ENCODE peak calls at places on chromosome 1, in five cellular contexts. X is nephron progenitor cell; L is MM.1S; O is AG04450; M is CD8-positive, alpha-beta T cell. W is an unnamed sample.

GRCh38 chr1:181083842-181084605 is 4.5 kb upstream of the IER5 start:
- DNase-seq in X (no peak), L (peak), O (no peak), M (peak), W (peak)

GRCh38 chr1:245181123-245181522 is 26.3 kb downstream of the KIF26B start:
- DNase-seq in X (no peak), L (no peak), O (no peak), M (no peak), W (no peak)

GRCh38 chr1:198771562-198772153 is 132.8 kb downstream of the PTPRC start:
- DNase-seq in X (peak), L (peak), O (peak), M (no peak), W (peak)

GRCh38 chr1:207414606-207415108 is 39.5 kb upstream of the CR2 start:
- DNase-seq in X (no peak), L (peak), O (no peak), M (no peak), W (peak)

GRCh38 chr1:179353546-179353945 is 12.2 kb upstream of the AXDND1 start:
- DNase-seq in X (no peak), L (no peak), O (peak), M (no peak), W (no peak)

GRCh38 chr1:218982482-218982881 is 191.2 kb upstream of the LYPLAL1 start:
- DNase-seq in X (no peak), L (no peak), O (no peak), M (no peak), W (no peak)

GRCh38 chr1:59022799-59023198 is 239.0 kb upstream of the JUN start:
- DNase-seq in X (no peak), L (no peak), O (no peak), M (no peak), W (no peak)

GRCh38 chr1:192983349-192983980 is 75.7 kb downstream of the UCHL5 start:
- DNase-seq in X (no peak), L (no peak), O (no peak), M (no peak), W (peak)

GRCh38 chr1:9539829-9540550 is 725 bp downstream of the SLC25A33 start:
- DNase-seq in X (peak), L (peak), O (no peak), M (peak), W (peak)

GRCh38 chr1:3644273-3644672 is 5.6 kb downstream of the WRAP73 start:
- DNase-seq in X (no peak), L (no peak), O (no peak), M (no peak), W (no peak)

GRCh38 chr1:112698366-112699310 is 8.3 kb downstream of the RHOC start:
- DNase-seq in X (no peak), L (no peak), O (no peak), M (no peak), W (no peak)

GRCh38 chr1:150053911-150054310 is 13.7 kb upstream of the VPS45 start:
- DNase-seq in X (no peak), L (no peak), O (no peak), M (no peak), W (no peak)

GRCh38 chr1:200048244-200048643 is 20.7 kb downstream of the NR5A2 start:
- DNase-seq in X (no peak), L (no peak), O (no peak), M (no peak), W (no peak)

GRCh38 chr1:64745181-64745985 is 508 bp downstream of the RAVER2 start:
- DNase-seq in X (peak), L (peak), O (no peak), M (peak), W (peak)

GRCh38 chr1:155173478-155174333 is at the start of gene TRIM46:
- DNase-seq in X (peak), L (no peak), O (no peak), M (peak), W (peak)

GRCh38 chr1:5370321-5370720 is 621.9 kb downstream of the NPHP4 start:
- DNase-seq in X (no peak), L (no peak), O (no peak), M (no peak), W (no peak)

GRCh38 chr1:54376085-54377039 is 29.8 kb downstream of the SSBP3 start:
- DNase-seq in X (no peak), L (peak), O (no peak), M (no peak), W (peak)

GRCh38 chr1:38527373-38527966 is 332.1 kb downstream of the RRAGC start:
- DNase-seq in X (no peak), L (peak), O (no peak), M (peak), W (peak)

GRCh38 chr1:85473390-85473789 is 8.4 kb upstream of the DDAH1 start:
- DNase-seq in X (no peak), L (no peak), O (no peak), M (no peak), W (no peak)

GRCh38 chr1:171985639-171986038 is 144.3 kb downstream of the DNM3 start:
- DNase-seq in X (no peak), L (no peak), O (no peak), M (no peak), W (no peak)

GRCh38 chr1:8239306-8240023 is 78.4 kb upstream of the SLC45A1 start:
- DNase-seq in X (peak), L (no peak), O (no peak), M (no peak), W (no peak)

GRCh38 chr1:164704954-164705353 is 146.0 kb downstream of the PBX1 start:
- DNase-seq in X (no peak), L (no peak), O (no peak), M (no peak), W (no peak)
- TF ChIP-seq CTCF in X (peak), L (peak), O (peak), M (no peak), W (no peak)

GRCh38 chr1:52973843-52974242 is 46.8 kb downstream of the SCP2 start:
- DNase-seq in X (no peak), L (no peak), O (no peak), M (no peak), W (no peak)

GRCh38 chr1:52967666-52968065 is 40.6 kb downstream of the SCP2 start:
- DNase-seq in X (no peak), L (no peak), O (no peak), M (no peak), W (no peak)

DNA sequence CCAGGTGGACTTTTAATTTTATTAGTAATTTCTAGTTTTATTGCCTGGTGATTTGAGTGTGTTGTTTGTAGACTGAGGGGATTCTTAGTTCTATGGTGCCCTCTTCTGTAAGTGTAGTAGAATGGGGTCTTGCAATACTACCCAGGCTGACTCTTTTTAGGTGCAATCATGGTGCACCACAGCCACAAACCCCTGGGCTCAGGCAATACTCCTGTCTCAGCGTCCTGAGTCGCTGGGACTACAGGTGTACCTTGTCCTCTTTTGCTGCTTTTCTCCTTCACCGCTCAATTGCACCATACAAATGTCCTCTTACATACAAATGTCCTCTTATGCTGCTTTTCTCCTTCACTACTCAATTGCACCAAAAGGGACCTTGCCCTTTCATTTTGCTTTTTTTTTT is 43.1 kb downstream of the SCP2 start:
- DNase-seq in X (no peak), L (no peak), O (no peak), M (no peak), W (no peak)
- TF ChIP-seq CTCF in X (no peak), L (no peak), O (peak), M (no peak), W (no peak)

DNA sequence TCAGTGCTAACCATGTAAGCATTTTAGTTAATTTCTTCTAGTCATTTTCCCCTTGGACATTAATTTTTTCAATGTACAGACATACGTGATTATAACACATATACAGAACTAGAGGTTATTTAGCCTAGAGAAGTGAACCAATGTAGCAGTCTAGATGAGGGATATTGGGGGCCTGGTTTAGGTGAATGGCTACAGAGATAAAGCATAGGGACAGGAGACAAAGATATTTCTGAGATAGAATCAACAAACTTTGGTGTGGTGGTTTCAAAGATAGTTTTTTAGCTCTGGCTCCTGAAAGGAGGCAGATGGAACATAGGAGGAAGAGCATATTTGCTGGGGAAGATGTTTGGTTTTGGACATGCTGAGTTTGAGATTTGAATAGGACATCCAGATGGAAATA is 23.0 kb downstream of the RLF start:
- DNase-seq in X (no peak), L (no peak), O (no peak), M (no peak), W (no peak)
- TF ChIP-seq CTCF in X (no peak), L (no peak), O (no peak), M (no peak), W (no peak)

DNA sequence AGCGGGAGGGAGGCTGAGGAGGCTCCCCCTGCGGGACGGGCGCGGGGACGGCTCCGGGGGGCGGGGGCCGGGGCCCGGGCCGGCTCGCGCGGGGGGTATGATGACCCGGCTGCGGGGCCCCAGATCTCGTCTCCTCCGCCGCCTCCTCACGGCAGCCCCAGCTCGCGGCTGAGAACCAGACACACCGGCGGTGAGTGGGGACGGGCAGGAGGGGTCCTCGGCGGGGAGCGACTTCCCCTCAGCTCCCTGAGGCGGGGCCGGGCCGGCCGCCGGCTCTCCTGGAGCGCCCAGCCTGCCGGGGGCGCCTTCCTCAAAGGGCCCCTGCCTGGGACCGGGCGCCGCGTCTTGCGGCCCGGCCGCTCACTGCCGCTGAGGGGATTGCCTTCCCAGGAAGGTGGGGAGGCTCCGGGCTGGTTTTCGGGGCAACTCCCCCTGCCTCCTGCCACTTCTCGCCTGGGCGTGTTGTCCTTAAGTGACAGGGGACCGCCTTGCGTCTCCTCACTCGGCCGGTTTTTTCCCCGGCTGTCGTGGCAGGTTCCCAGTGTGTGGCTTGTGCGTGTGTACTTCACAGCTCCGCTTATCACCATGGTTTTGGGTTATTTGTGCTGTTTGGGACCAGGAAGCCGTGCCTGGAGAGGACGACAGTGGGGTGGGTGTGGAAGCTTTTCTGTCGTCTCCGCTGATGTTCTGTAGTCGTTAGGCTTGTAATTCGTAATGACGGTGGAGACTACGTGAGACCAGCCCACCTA is 800 bp downstream of the HIPK1 start:
- DNase-seq in X (no peak), L (peak), O (no peak), M (peak), W (peak)
- TF ChIP-seq CTCF in X (no peak), L (no peak), O (no peak), M (no peak), W (peak)

DNA sequence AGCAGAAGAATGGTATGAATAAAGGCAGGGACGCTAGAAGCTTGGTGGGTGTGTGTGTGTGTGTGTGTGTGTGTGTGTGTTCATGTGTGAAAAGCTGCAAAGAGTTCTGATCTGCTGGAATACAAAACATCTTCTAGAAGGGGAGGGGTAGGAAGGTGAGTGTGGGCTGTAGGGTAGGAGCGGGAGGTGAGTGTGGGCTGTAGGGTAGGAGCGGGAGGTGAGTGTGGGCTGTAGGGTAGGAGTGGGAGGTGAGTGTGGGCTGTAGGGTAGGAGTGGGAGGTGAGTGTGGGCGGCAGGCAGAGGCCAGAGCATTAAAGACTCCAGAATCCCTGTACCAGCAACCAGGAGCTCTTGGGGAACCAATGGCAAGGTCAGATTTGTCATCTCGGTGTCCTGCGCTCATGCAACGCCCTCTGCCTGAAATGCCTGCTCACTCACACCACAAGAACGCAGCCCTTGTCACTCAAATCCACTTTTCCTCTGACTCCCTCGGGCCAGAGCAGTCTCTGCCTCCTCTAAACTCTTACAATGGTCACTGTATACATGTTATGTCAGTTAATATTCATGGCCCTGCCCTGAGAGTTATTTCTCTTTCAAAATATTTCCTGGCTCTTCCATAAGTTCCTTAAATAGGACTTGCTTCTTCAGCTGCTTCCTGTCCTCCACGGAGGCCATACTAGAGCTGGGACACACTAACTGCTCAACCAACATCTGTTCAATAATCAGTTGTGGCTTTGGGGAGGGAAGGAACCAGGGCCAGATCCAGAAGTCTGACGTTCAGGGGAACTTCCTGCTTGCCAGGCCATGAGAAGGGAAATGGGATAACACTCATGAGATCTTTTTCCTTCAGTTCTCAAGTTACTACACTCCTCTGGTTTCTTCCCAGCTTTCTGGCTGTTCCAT is 53.6 kb upstream of the ZNF644 start:
- DNase-seq in X (no peak), L (no peak), O (no peak), M (no peak), W (no peak)
- TF ChIP-seq CTCF in X (no peak), L (no peak), O (no peak), M (no peak), W (no peak)

DNA sequence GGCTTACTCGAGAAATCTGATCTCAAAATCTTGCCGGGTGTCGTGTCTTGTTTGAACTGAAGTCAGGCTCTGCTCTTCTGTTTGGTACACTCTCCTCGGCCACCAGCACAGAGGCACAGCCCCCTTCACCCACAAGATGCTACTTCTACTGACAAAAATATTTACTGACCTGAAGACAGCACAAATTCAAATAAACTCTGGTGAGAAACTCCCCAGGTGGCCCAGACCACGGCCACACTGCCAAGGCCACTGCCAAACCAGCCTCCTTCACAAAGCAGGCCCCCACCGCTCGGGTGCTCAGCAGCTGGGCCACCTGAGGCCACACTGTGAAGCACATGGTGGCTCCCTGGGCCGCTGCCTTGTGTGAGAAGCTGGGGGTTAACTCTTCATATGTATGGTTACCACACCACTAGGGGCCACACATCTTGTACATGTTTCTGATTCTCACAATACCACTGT is 80.6 kb downstream of the TGFBR3 start:
- DNase-seq in X (no peak), L (no peak), O (no peak), M (peak), W (no peak)
- TF ChIP-seq CTCF in X (no peak), L (no peak), O (no peak), M (no peak), W (no peak)

GRCh38 chr1:230760360-230760827 is 13.2 kb downstream of the CAPN9 start:
- DNase-seq in X (no peak), L (no peak), O (no peak), M (no peak), W (no peak)
- TF ChIP-seq CTCF in X (no peak), L (no peak), O (no peak), M (no peak), W (no peak)

GRCh38 chr1:2544875-2545638 is 11.1 kb upstream of the TNFRSF14 start:
- DNase-seq in X (no peak), L (no peak), O (no peak), M (no peak), W (no peak)

GRCh38 chr1:2547210-2548067 is 8.7 kb upstream of the TNFRSF14 start:
- DNase-seq in X (no peak), L (peak), O (no peak), M (peak), W (peak)

GRCh38 chr1:2548068-2548589 is 8.0 kb upstream of the TNFRSF14 start:
- DNase-seq in X (peak), L (peak), O (no peak), M (peak), W (peak)

GRCh38 chr1:2545754-2546514 is 10.2 kb upstream of the TNFRSF14 start:
- DNase-seq in X (peak), L (peak), O (no peak), M (peak), W (peak)

GRCh38 chr1:2546515-2547209 is 9.5 kb upstream of the TNFRSF14 start:
- DNase-seq in X (peak), L (peak), O (no peak), M (peak), W (peak)
- TF ChIP-seq CTCF in X (no peak), L (no peak), O (no peak), M (no peak), W (no peak)

DNA sequence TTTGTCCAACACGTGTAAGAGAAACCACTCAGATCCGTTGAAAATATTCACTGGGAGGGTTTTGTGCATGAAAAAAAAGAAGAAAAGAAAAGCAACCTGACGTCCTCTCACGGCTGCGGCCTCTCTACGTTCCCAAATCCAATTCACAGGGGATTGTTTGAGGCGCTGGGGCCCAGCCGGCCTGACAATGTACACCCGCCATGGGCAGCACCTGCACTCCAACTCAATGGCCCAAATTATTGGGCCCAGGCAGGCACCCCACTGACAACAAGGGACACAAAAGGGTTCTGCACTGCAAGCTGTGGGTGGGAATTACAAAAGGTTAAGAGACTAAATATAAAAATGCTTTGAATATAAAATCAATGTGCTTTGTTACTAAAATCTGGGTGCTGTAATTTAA is 41.5 kb downstream of the MORN1 start:
- DNase-seq in X (no peak), L (no peak), O (no peak), M (no peak), W (no peak)
- TF ChIP-seq CTCF in X (no peak), L (no peak), O (no peak), M (no peak), W (no peak)

GRCh38 chr1:182404764-182405163 is 4.3 kb upstream of the TEDDM1 start:
- DNase-seq in X (no peak), L (no peak), O (no peak), M (no peak), W (no peak)
- TF ChIP-seq CTCF in X (no peak), L (peak), O (no peak), M (no peak), W (no peak)

W was measured in GM20000.